ENCODE peak calls at places on chromosomes 12 and 14, in nine cellular contexts. W is CD8-positive, alpha-beta T cell; F is esophagus squamous epithelium; R is endothelial cell; B is lower leg skin; D is Peyer's patch; S is foreskin fibroblast; O is D721Med; E is A549. N is an unnamed sample.

GRCh38 chr14:26199599-26200370 is 398.0 kb downstream of the NOVA1 start:
- DNase-seq in B (no peak), O (no peak), E (no peak), W (no peak), D (no peak), S (peak; percentile 49), F (no peak), R (no peak), N (peak; percentile 64)

GRCh38 chr12:24222968-24223367 is 273.5 kb upstream of the SOX5 start:
- DNase-seq in B (no peak), O (no peak), R (no peak), F (no peak), D (no peak), W (no peak), E (no peak), S (peak; percentile 1), N (no peak)

GRCh38 chr14:24372701-24373416 is 4.9 kb downstream of the NFATC4 start:
- DNase-seq in D (no peak), B (no peak), R (no peak), F (no peak), W (no peak), S (peak; percentile 54), O (no peak), E (no peak), N (no peak)

GRCh38 chr12:24991209-24992049 is 42.5 kb upstream of the BCAT1 start:
- DNase-seq in O (no peak), B (no peak), D (no peak), R (no peak), F (no peak), W (no peak), S (peak; percentile 75), E (peak; percentile 72), N (peak; percentile 36)

GRCh38 chr12:63916561-63917476 is 72.3 kb downstream of the SRGAP1 start:
- DNase-seq in D (no peak), S (peak; percentile 73), W (no peak), B (no peak), E (peak; percentile 46), F (no peak), R (no peak), O (no peak), N (no peak)

GRCh38 chr12:68131867-68132414 is 27.6 kb downstream of the IFNG start:
- DNase-seq in W (no peak), D (no peak), S (no peak), O (no peak), R (no peak), B (no peak), F (no peak), E (no peak), N (no peak)

GRCh38 chr14:92563359-92563758 is 49.8 kb downstream of the RIN3 start:
- DNase-seq in F (no peak), O (no peak), S (peak; percentile 57), D (no peak), W (no peak), R (no peak), B (no peak), E (no peak), N (peak; percentile 57)

GRCh38 chr12:121637231-121637914 is 11.0 kb downstream of the ORAI1 start:
- DNase-seq in E (no peak), F (no peak), W (no peak), R (no peak), B (peak; percentile 89), D (peak; percentile 88), O (no peak), S (no peak), N (no peak)

GRCh38 chr12:118107026-118107425 is 3.2 kb upstream of the VSIG10 start:
- DNase-seq in S (no peak), R (no peak), B (no peak), W (no peak), D (no peak), F (no peak), E (no peak), O (no peak), N (no peak)

GRCh38 chr12:31353730-31354708 is 28.1 kb upstream of the SINHCAF start:
- DNase-seq in E (no peak), B (no peak), D (no peak), W (no peak), R (no peak), S (peak; percentile 10), O (no peak), F (no peak), N (peak; percentile 6)

GRCh38 chr14:55731881-55732498 is 152.0 kb downstream of the KTN1 start:
- DNase-seq in S (peak; percentile 58), F (no peak), D (peak; percentile 26), R (peak; percentile 59), O (no peak), E (no peak), B (peak; percentile 48), W (peak; percentile 18), N (no peak)
- TF ChIP-seq CTCF in S (peak; percentile 45), F (peak; percentile 50), D (no peak), R (peak; percentile 77), O (peak; percentile 65), E (peak; percentile 59), B (no peak), W (peak; percentile 65), N (peak; percentile 20)

GRCh38 chr14:22314183-22314820 is 274.7 kb downstream of the DAD1 start:
- DNase-seq in S (peak; percentile 41), O (no peak), F (no peak), E (peak; percentile 71), B (no peak), D (no peak), W (no peak), R (peak; percentile 49), N (no peak)

GRCh38 chr14:22316473-22316872 is 272.6 kb downstream of the DAD1 start:
- DNase-seq in O (no peak), D (no peak), E (no peak), S (no peak), R (no peak), B (no peak), W (no peak), F (no peak), N (no peak)

GRCh38 chr14:22313172-22313801 is 275.7 kb downstream of the DAD1 start:
- DNase-seq in D (no peak), W (no peak), E (no peak), F (no peak), B (no peak), O (no peak), S (no peak), R (no peak), N (no peak)

GRCh38 chr14:22318951-22319350 is 270.1 kb downstream of the DAD1 start:
- DNase-seq in S (no peak), D (no peak), E (no peak), B (no peak), F (no peak), W (no peak), R (no peak), O (no peak), N (no peak)

DNA sequence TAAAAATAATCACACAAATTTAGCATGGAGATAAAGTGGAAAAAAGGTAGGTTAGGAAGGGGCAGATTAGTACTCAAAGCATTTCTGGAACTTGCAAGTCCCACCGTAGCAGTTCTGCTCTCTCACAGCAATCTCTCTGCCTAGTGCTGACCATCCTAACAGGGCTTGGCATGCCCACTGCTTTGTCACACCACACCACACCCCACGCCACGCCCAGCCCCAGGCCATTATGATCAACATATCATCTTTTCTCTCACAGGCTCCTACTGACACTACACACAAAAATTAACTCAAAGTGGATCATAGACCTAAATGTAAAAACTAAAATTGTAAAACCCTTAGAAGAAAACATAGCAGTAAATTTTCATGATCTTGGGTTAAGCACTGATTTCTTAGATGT is 273.7 kb downstream of the DAD1 start:
- DNase-seq in F (no peak), E (no peak), S (no peak), W (no peak), D (no peak), R (no peak), B (no peak), O (no peak), N (no peak)
- TF ChIP-seq CTCF in F (no peak), E (no peak), S (no peak), W (no peak), D (no peak), R (no peak), B (no peak), O (no peak), N (no peak)

GRCh38 chr14:94536836-94537235 is 24.4 kb upstream of the SERPINA4 start:
- DNase-seq in B (peak; percentile 28), O (no peak), W (no peak), E (peak; percentile 65), R (no peak), F (no peak), S (peak; percentile 11), D (no peak), N (no peak)
- TF ChIP-seq CTCF in B (no peak), O (no peak), W (no peak), E (no peak), R (no peak), F (no peak), S (no peak), D (no peak), N (no peak)

GRCh38 chr12:49665384-49665783 is 41.8 kb downstream of the FMNL3 start:
- DNase-seq in B (no peak), W (no peak), E (no peak), S (no peak), D (no peak), F (no peak), R (no peak), O (no peak), N (no peak)

GRCh38 chr12:49661191-49661590 is 37.8 kb downstream of the PRPF40B start:
- DNase-seq in W (no peak), F (no peak), D (peak; percentile 29), O (no peak), R (no peak), B (no peak), S (no peak), E (no peak), N (no peak)

GRCh38 chr12:49664591-49665146 is 41.3 kb downstream of the PRPF40B start:
- DNase-seq in D (peak; percentile 30), S (no peak), F (no peak), E (no peak), O (no peak), B (no peak), R (peak; percentile 52), W (no peak), N (no peak)

GRCh38 chr12:49664167-49664566 is 40.8 kb downstream of the PRPF40B start:
- DNase-seq in W (no peak), D (no peak), R (no peak), B (no peak), F (no peak), S (no peak), O (no peak), E (no peak), N (no peak)

DNA sequence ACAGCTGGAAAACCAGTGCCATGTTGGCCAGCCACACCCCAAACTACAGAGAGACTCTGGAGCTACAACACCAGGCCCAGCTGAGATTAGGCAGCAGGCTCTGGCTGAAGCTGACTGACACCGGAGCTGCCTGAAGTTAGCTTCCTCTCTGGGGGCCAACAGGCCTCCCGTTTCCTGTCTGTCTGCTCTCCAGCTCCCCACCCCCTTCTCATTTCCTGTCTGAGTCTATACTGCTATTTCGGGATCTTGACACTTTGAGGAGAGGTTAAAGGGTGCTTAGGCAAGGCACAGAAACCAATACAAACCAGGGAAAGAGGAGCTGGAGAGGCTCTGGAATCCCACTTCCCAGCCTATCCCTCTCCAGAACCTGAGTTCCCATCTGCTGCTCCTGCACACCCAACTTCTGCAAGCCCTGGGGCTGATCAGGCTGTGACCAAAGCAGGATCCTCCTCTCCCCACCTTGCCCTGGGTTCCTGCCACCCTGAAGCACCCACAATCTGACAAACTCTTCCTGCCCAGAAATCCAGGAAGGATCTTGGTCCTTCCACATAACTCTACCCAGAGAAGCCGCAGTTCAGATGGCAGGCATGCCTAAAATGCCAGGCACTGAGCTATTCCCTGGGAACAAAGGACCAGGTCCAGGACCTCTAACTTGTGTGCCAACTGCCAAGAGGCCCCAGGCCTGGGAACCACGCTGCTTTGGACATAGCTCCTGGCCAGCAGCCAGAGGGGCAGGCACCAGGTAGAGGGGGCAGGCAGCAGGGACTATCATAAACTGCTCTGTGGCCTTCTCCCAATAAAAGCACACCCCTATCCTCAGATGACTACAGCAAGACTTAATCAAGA is 39.9 kb downstream of the PRPF40B start:
- DNase-seq in B (no peak), E (no peak), D (peak; percentile 88), W (peak; percentile 47), S (peak; percentile 91), F (no peak), O (no peak), R (peak; percentile 72), N (peak; percentile 95)
- TF ChIP-seq CTCF in B (no peak), E (no peak), D (no peak), W (no peak), S (no peak), F (no peak), O (no peak), R (no peak), N (no peak)

N was measured in HL-60.